ENCODE peak calls at places on chromosomes 6 and 20, in six cellular contexts. B is CD8-positive, alpha-beta T cell; V is GM23248; S is SJSA1; Z is CD8-positive, alpha-beta memory T cell; W is cardiac muscle cell. N is an unnamed sample.

GRCh38 chr6:106688177-106688951 is 59.0 kb downstream of the QRSL1 start:
- DNase-seq in B (no peak), V (peak; percentile 25), S (no peak), Z (no peak), W (no peak), N (no peak)

GRCh38 chr6:142459267-142459666 is 157.5 kb downstream of the ADGRG6 start:
- DNase-seq in B (no peak), V (peak; percentile 43), S (peak; percentile 4), Z (no peak), W (peak; percentile 11), N (no peak)

GRCh38 chr20:48850681-48851299 is 23.0 kb upstream of the PREX1 start:
- DNase-seq in B (no peak), V (no peak), S (no peak), Z (no peak), W (no peak), N (no peak)

GRCh38 chr6:40419377-40419776 is 167.8 kb downstream of the LRFN2 start:
- DNase-seq in B (no peak), V (peak; percentile 10), S (no peak), Z (no peak), W (peak; percentile 33), N (no peak)

GRCh38 chr6:6712258-6712978 is 123.9 kb downstream of the LY86 start:
- DNase-seq in B (no peak), V (peak; percentile 95), S (peak; percentile 44), Z (no peak), W (peak; percentile 85), N (no peak)

GRCh38 chr6:42383421-42384208 is 68.1 kb downstream of the TRERF1 start:
- DNase-seq in B (no peak), V (no peak), S (no peak), Z (no peak), W (no peak), N (no peak)

GRCh38 chr6:159766923-159767322 is 5.1 kb downstream of the ACAT2 start:
- DNase-seq in B (no peak), V (peak; percentile 12), S (peak; percentile 50), Z (no peak), W (no peak), N (no peak)

GRCh38 chr6:83920017-83920416 is 60.5 kb downstream of the CYB5R4 start:
- DNase-seq in B (no peak), V (peak; percentile 62), S (no peak), Z (no peak), W (no peak), N (no peak)

GRCh38 chr6:157215702-157216101 is 107.6 kb downstream of the TMEM242 start:
- DNase-seq in B (no peak), V (no peak), S (no peak), Z (no peak), W (no peak), N (no peak)

GRCh38 chr20:21554985-21555384 is 41.1 kb upstream of the NKX2-2 start:
- DNase-seq in B (no peak), V (no peak), S (no peak), Z (no peak), W (no peak), N (no peak)

GRCh38 chr6:124008689-124009371 is 205.2 kb downstream of the NKAIN2 start:
- DNase-seq in B (no peak), V (no peak), S (no peak), Z (no peak), W (no peak), N (no peak)

GRCh38 chr6:132087391-132087790 is 136.2 kb upstream of the CCN2 start:
- DNase-seq in B (no peak), V (peak; percentile 26), S (peak; percentile 37), Z (no peak), W (peak; percentile 64), N (no peak)

DNA sequence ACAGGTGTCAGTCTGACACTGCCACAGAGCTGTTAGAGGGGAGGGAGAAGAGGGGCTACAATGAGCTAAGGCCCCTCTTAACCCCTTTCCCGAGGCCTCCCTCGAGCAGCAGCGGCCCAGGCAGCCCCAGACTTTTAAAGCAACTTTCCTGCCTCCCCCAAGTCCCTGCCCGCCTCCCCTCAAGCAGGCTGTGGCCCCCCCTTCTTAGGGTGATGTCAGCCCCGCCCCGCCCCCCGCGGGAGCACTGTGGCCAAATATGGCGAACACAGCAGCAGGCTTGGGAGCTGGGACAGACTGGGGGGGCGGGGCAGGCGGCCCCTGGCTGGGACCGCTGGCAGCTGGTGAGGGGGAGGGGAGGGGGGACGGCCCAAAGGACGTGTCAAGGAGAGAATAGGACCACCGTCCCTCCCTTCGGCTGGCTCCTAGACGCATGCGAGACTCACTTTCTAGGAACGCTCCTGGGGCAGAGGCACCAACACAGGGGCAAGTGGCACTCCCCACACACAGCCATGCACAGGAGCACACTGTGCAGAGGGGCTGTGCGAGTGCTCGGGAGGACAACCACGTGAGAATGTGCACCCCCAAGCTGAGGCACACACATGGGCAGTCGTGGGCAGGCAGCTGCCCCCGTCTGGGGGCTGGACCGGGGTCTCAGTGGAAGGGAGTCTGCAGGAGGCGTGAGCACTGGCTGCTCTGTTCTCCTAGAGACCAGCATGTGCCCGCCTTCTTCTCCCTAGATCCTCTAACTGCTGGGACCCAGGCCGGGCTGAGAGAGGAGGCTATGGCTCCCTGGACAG is 6.7 kb downstream of the TEAD3 start:
- DNase-seq in B (no peak), V (peak; percentile 75), S (peak; percentile 71), Z (no peak), W (peak; percentile 71), N (no peak)
- H3K27ac ChIP-seq in B (no peak overlapping the region), V (no peak overlapping the region), S (peak overlapping the region; percentile 55), Z (peak overlapping the region; percentile 43), W (peak overlapping the region; percentile 98), N (no peak overlapping the region)

GRCh38 chr6:37882292-37882691 is 62.8 kb downstream of the ZFAND3 start:
- DNase-seq in B (no peak), V (no peak), S (peak; percentile 60), Z (no peak), W (no peak), N (no peak)
- H3K27ac ChIP-seq in B (no peak overlapping the region), V (peak overlapping the region; percentile 16), S (peak overlapping the region; percentile 68), Z (no peak overlapping the region), W (no peak overlapping the region), N (no peak overlapping the region)

GRCh38 chr6:136609878-136610706 is 59.9 kb upstream of the MAP7 start:
- DNase-seq in B (no peak), V (peak; percentile 98), S (peak; percentile 98), Z (no peak), W (peak; percentile 98), N (no peak)

GRCh38 chr6:136607204-136607931 is 57.1 kb upstream of the MAP7 start:
- DNase-seq in B (no peak), V (peak; percentile 26), S (no peak), Z (no peak), W (no peak), N (no peak)

GRCh38 chr6:136607932-136608772 is 57.9 kb upstream of the MAP7 start:
- DNase-seq in B (peak; percentile 81), V (peak; percentile 59), S (peak; percentile 57), Z (peak; percentile 66), W (peak; percentile 67), N (peak; percentile 81)

GRCh38 chr6:136611133-136611532 is 60.9 kb upstream of the MAP7 start:
- DNase-seq in B (no peak), V (no peak), S (no peak), Z (no peak), W (no peak), N (no peak)

GRCh38 chr6:136608991-136609390 is 58.8 kb upstream of the MAP7 start:
- DNase-seq in B (no peak), V (peak; percentile 85), S (peak; percentile 63), Z (no peak), W (peak; percentile 56), N (no peak)
- H3K27ac ChIP-seq in B (no peak overlapping the region), V (peak overlapping the region; percentile 61), S (peak overlapping the region; percentile 85), Z (no peak overlapping the region), W (no peak overlapping the region), N (no peak overlapping the region)

DNA sequence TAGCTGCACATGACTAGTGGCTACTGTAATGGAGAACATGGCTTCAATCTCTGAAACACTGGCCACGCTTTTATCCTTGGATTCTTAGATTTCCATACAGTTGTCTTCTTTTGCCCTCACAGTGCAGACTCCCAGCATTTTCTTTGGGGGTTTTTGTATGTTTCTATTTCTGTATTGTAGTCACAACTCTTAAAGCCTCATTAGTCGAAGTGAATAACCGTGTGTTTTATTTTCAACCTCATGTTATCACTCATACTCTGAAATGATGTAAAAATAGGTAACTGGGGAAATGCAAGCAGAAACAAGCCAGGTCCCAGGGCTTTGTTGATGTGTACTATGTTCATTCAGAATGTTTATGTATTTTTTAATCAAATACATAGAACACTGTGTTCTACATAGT is 162.9 kb downstream of the JARID2 start:
- DNase-seq in B (no peak), V (no peak), S (no peak), Z (no peak), W (no peak), N (no peak)
- H3K27ac ChIP-seq in B (no peak overlapping the region), V (no peak overlapping the region), S (no peak overlapping the region), Z (no peak overlapping the region), W (no peak overlapping the region), N (no peak overlapping the region)

DNA sequence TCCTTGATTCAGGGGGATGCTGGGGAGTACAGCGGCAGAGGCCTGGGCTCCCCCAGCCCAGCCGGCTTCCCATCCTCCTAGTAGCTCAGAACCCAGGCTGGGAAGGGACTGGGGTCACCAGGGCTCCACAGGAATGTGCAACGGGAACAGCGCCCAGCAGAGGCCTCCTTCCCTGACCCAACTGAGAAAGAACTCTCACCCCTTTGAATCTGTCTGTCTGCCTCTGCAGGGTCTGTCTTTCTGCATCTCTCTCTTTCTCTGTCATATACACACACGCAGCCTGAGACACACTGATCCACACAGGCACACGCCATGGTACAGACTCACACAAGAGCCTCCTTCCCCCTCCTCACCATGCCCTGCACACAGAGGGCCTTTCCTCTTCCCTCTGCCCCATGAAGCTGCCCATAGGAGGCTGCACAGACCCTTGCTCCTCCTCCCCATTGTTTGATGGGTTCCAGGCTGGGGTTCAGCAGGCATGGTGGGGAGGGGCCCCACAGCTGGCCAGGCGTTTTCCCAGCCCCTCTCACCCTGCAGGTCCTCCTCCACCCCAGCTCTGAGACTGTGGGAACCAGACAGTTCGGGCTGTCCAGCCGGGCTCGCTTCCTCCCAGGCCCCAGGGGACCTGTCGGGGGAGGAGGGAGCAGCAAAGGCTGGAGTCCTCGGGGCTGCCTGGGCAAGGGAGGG is 2.8 kb downstream of the FOXS1 start:
- DNase-seq in B (no peak), V (peak; percentile 51), S (peak; percentile 62), Z (no peak), W (peak; percentile 80), N (no peak)
- H3K27ac ChIP-seq in B (no peak overlapping the region), V (no peak overlapping the region), S (peak overlapping the region; percentile 26), Z (no peak overlapping the region), W (no peak overlapping the region), N (no peak overlapping the region)